ENCODE peak calls at places on chromosomes 13 and 19, in four cellular contexts. P is GM23338, Y is transverse colon, F is sigmoid colon. D is an unnamed sample.
A peak's percentile ranks its signal among the peaks of the same experiment; 100 is the strongest.

GRCh38 chr19:13834308-13834790 is 39.1 kb downstream of the ZSWIM4 start:
- DNase-seq in P (no peak), Y (no peak), F (peak; percentile 61), D (no peak)

GRCh38 chr13:65532231-65532630 is 1697.9 kb downstream of the PCDH9 start:
- DNase-seq in P (no peak), Y (no peak), F (no peak), D (no peak)

GRCh38 chr13:101303512-101303911 is 112.8 kb downstream of the NALCN start:
- DNase-seq in P (no peak), Y (no peak), F (no peak), D (no peak)

GRCh38 chr13:60969659-60970058 is 446.0 kb downstream of the PCDH20 start:
- DNase-seq in P (no peak), Y (no peak), F (no peak), D (no peak)

GRCh38 chr19:16288544-16288943 is 36.1 kb upstream of the KLF2 start:
- DNase-seq in P (no peak), Y (no peak), F (no peak), D (no peak)

GRCh38 chr19:41232686-41233085 is 13.7 kb downstream of the AXL start:
- DNase-seq in P (no peak), Y (no peak), F (no peak), D (no peak)

GRCh38 chr19:23440207-23440606 is 44.9 kb upstream of the ZNF91 start:
- DNase-seq in P (peak; percentile 74), Y (no peak), F (no peak), D (no peak)

GRCh38 chr13:74039154-74039553 is 95.0 kb downstream of the KLF12 start:
- DNase-seq in P (no peak), Y (no peak), F (no peak), D (no peak)

GRCh38 chr13:53336441-53337160 is 308.0 kb downstream of the OLFM4 start:
- DNase-seq in P (no peak), Y (no peak), F (no peak), D (no peak)

GRCh38 chr13:30159446-30159839 is 147.9 kb downstream of the KATNAL1 start:
- DNase-seq in P (no peak), Y (no peak), F (peak; percentile 33), D (no peak)

GRCh38 chr19:45774765-45775164 is 5.7 kb upstream of the SIX5 start:
- DNase-seq in P (peak; percentile 95), Y (peak; percentile 59), F (no peak), D (no peak)

GRCh38 chr13:105952233-105952767 is 583.2 kb downstream of the EFNB2 start:
- DNase-seq in P (no peak), Y (no peak), F (no peak), D (no peak)

GRCh38 chr13:44955421-44955820 is 33.9 kb downstream of the NUFIP1 start:
- DNase-seq in P (no peak), Y (no peak), F (no peak), D (peak; percentile 87)

GRCh38 chr19:13764821-13765394 is 586 bp downstream of the MRI1 start:
- DNase-seq in P (peak; percentile 58), Y (peak; percentile 42), F (no peak), D (peak; percentile 43)

GRCh38 chr13:24178847-24179845 is 18.6 kb downstream of the SPATA13 start:
- DNase-seq in P (no peak), Y (no peak), F (no peak), D (no peak)

GRCh38 chr19:2636897-2637683 is 65.4 kb downstream of the GNG7 start:
- DNase-seq in P (peak; percentile 75), Y (peak; percentile 67), F (peak; percentile 75), D (peak; percentile 72)

GRCh38 chr13:36736119-36736726 is 62.4 kb downstream of the SERTM1 start:
- DNase-seq in P (peak; percentile 74), Y (peak; percentile 19), F (peak; percentile 69), D (peak; percentile 45)

GRCh38 chr19:3276341-3276799 is 51.9 kb downstream of the CELF5 start:
- DNase-seq in P (peak; percentile 95), Y (peak; percentile 72), F (no peak), D (peak; percentile 34)

GRCh38 chr19:3057275-3057714 is 5.0 kb downstream of the TLE5 start:
- DNase-seq in P (no peak), Y (peak; percentile 73), F (peak; percentile 97), D (peak; percentile 93)

DNA sequence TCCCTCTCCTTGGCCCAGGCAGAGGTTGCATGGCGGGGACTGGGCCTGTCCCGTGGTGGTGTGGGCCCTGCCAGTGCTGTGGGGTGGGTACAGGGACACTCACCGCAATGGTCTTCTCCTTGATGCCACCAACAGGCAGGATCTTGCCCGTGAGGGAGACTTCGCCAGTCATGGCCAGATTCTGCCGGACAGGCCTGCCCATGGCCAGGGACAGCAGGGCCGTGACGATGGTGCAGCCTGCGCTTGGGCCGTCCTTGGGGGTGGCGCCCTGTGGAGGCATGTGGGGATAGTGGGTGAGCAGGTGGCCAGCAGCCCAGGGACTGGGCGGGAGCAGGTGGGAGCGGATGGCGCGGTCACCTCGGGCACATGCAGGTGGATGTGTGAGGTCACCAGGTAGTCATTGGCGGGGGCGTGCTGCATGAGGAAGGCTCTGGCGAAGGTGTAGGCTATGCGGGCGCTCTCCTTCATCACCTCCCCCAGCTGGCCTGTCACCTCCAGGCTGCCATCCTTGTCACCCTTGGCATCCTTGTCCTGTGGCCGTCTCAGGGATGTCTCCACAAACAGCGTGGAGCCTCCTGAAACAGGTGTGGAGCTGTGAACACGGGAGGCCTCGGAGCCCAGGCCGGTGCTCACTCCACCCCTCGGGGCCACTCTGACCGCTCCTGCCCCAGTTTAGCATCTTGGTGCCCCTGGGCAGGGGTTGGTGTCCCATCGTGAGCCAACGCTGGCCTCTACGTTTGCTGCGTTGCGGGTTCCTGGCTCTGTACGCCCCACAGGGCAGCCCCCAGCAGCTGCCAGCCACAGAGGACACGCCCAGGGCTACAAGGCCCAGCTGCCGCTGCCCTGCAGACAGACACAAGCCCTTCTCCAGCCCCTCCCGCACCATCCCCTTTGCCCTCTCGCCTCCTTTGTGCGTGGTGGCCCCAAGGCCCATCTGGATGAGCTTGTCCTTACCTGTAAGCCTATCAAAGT is 3.4 kb downstream of the RPL36 start:
- DNase-seq in P (no peak), Y (no peak), F (peak; percentile 65), D (no peak)
- TF ChIP-seq POLR2AphosphoS5 in P (peak; percentile 28), Y (no peak), F (no peak), D (peak; percentile 3)

GRCh38 chr13:114144606-114145244 is 12.3 kb upstream of the RASA3 start:
- DNase-seq in P (no peak), Y (peak; percentile 6), F (peak; percentile 14), D (no peak)

GRCh38 chr13:114145722-114146121 is 13.3 kb upstream of the RASA3 start:
- DNase-seq in P (no peak), Y (no peak), F (peak; percentile 46), D (no peak)

GRCh38 chr13:114145256-114145655 is 12.8 kb upstream of the RASA3 start:
- DNase-seq in P (no peak), Y (peak; percentile 6), F (peak; percentile 14), D (no peak)

GRCh38 chr13:114142640-114143490 is 10.4 kb upstream of the RASA3 start:
- DNase-seq in P (no peak), Y (peak; percentile 78), F (peak; percentile 64), D (peak; percentile 63)

GRCh38 chr13:114143806-114144605 is 11.6 kb upstream of the RASA3 start:
- DNase-seq in P (peak; percentile 72), Y (peak; percentile 43), F (peak; percentile 48), D (no peak)
- TF ChIP-seq CTCF in P (peak; percentile 43), Y (no peak), F (no peak), D (no peak)

GRCh38 chr13:63345835-63346234 is 1930.2 kb upstream of the PCDH20 start:
- DNase-seq in P (no peak), Y (no peak), F (no peak), D (no peak)
- H3K4me1 ChIP-seq in P (no peaks in the 10 kb centered on the region), Y (no peaks in the 10 kb centered on the region), F (no peaks in the 10 kb centered on the region), D (no peaks in the 10 kb centered on the region)

GRCh38 chr13:59494560-59494970 is 669.2 kb downstream of the DIAPH3 start:
- DNase-seq in P (no peak), Y (no peak), F (peak; percentile 66), D (no peak)
- TF ChIP-seq POLR2AphosphoS5 in P (no peak), Y (no peak), F (no peak), D (peak; percentile 34)

DNA sequence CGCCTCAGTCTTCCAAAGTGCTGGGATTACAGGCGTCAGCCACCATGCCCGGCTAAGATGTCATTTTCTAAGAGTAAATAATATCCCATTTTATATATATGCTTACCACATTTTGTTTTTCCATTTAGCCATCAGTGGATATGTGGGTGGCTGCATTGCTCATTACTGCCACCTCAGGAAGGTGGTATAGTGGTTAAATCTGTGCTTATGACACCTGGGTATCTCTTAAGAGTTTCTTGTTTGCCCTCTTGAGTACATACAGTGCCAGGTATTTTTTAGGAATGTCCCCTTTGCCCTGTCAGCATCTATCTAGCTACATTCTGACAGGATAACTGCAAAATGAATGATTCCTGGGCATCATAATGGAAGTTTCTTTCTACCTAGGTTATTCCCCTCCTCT is 14.6 kb downstream of the ZNF69 start:
- DNase-seq in P (no peak), Y (no peak), F (no peak), D (no peak)
- TF ChIP-seq CTCF in P (no peak), Y (no peak), F (no peak), D (no peak)

D was measured in stomach.